ENCODE peak calls at places on chromosomes 12 and 14, in six cellular contexts. Q is upper lobe of left lung, U is breast epithelium, F is stomach, B is GM23338, O is Panc1. M is an unnamed sample.

GRCh38 chr12:27333311-27334009 is 824 bp downstream of the BMAL2 start:
- DNase-seq in F (peak; percentile 53), U (no peak), Q (peak; percentile 91), O (no peak), B (peak; percentile 49), M (no peak)

GRCh38 chr12:104624529-104624928 is 167.8 kb downstream of the CHST11 start:
- DNase-seq in O (no peak), U (no peak), F (no peak), B (no peak), Q (no peak), M (no peak)

GRCh38 chr14:104865631-104866441 is 768 bp downstream of the CEP170B start:
- DNase-seq in O (no peak), U (no peak), F (peak; percentile 78), B (peak; percentile 86), Q (peak; percentile 93), M (no peak)

GRCh38 chr12:62899568-62900390 is 35.2 kb downstream of the PPM1H start:
- DNase-seq in O (no peak), F (no peak), Q (no peak), U (no peak), B (no peak), M (no peak)

GRCh38 chr14:29618323-29619067 is 309.2 kb downstream of the PRKD1 start:
- DNase-seq in B (no peak), O (no peak), F (no peak), Q (no peak), U (no peak), M (no peak)

GRCh38 chr12:3336606-3337311 is 154.2 kb upstream of the PRMT8 start:
- DNase-seq in B (no peak), Q (no peak), O (no peak), F (peak; percentile 34), U (no peak), M (no peak)

GRCh38 chr14:37669242-37669641 is 73.8 kb downstream of the TTC6 start:
- DNase-seq in Q (no peak), B (no peak), O (no peak), U (no peak), F (no peak), M (no peak)

GRCh38 chr14:35855886-35856481 is 29.8 kb downstream of the BRMS1L start:
- DNase-seq in O (no peak), Q (no peak), U (no peak), F (no peak), B (no peak), M (no peak)

GRCh38 chr12:130011611-130012385 is 108.0 kb upstream of the TMEM132D start:
- DNase-seq in B (no peak), Q (no peak), F (no peak), O (no peak), U (no peak), M (no peak)

GRCh38 chr14:32567543-32568384 is 238.7 kb downstream of the AKAP6 start:
- DNase-seq in B (no peak), U (no peak), Q (no peak), O (no peak), F (no peak), M (no peak)

GRCh38 chr12:113571713-113572112 is 100.0 kb upstream of the LHX5 start:
- DNase-seq in F (no peak), O (no peak), B (no peak), Q (no peak), U (no peak), M (no peak)

GRCh38 chr12:34051486-34051885 is 29.2 kb downstream of the ALG10 start:
- DNase-seq in Q (no peak), F (no peak), B (no peak), O (no peak), U (no peak), M (no peak)

GRCh38 chr14:91482278-91483023 is 27.7 kb downstream of the PPP4R3A start:
- DNase-seq in F (no peak), Q (no peak), B (no peak), O (no peak), U (no peak), M (no peak)

GRCh38 chr14:76597387-76597786 is 163.9 kb upstream of the VASH1 start:
- DNase-seq in U (no peak), F (no peak), O (no peak), B (no peak), Q (no peak), M (no peak)

GRCh38 chr14:50059773-50060629 is 56.4 kb downstream of the VCPKMT start:
- DNase-seq in O (no peak), U (no peak), B (no peak), Q (no peak), F (no peak), M (no peak)

GRCh38 chr14:75417674-75418073 is 10.1 kb upstream of the JDP2 start:
- DNase-seq in O (no peak), F (no peak), B (no peak), Q (no peak), U (no peak), M (no peak)

GRCh38 chr12:93174048-93174447 is 203.7 kb upstream of the NUDT4 start:
- DNase-seq in F (no peak), Q (no peak), U (no peak), O (no peak), B (no peak), M (no peak)

GRCh38 chr12:32471601-32472001 is 72.2 kb downstream of the FGD4 start:
- DNase-seq in B (no peak), U (no peak), O (no peak), F (no peak), Q (no peak), M (no peak)

GRCh38 chr12:104958946-104959841 is 1.1 kb upstream of the SLC41A2 start:
- DNase-seq in O (no peak), U (no peak), Q (no peak), F (no peak), B (peak; percentile 26), M (no peak)

GRCh38 chr12:119412811-119413794 is 78.6 kb downstream of the CCDC60 start:
- DNase-seq in Q (no peak), O (peak; percentile 61), F (peak; percentile 68), U (no peak), B (peak; percentile 91), M (no peak)

GRCh38 chr12:109589691-109590245 is 16.2 kb downstream of the MVK start:
- DNase-seq in O (no peak), Q (no peak), F (no peak), B (no peak), U (no peak), M (no peak)

GRCh38 chr12:124422142-124422569 is 127.3 kb downstream of the RFLNA start:
- DNase-seq in O (no peak), Q (peak; percentile 76), U (peak; percentile 80), F (peak; percentile 77), B (no peak), M (no peak)

GRCh38 chr12:1848146-1848545 is 27.8 kb downstream of the LRTM2 start:
- DNase-seq in U (peak; percentile 15), Q (no peak), O (no peak), B (no peak), F (no peak), M (no peak)

GRCh38 chr12:4434721-4435425 is 10.7 kb downstream of the FGF6 start:
- DNase-seq in Q (no peak), O (no peak), B (no peak), F (no peak), U (no peak), M (peak; percentile 60)

GRCh38 chr12:97164936-97165335 is 257.9 kb downstream of the NEDD1 start:
- DNase-seq in U (no peak), O (no peak), F (no peak), B (no peak), Q (no peak), M (no peak)

GRCh38 chr12:97173672-97174385 is 266.8 kb downstream of the NEDD1 start:
- DNase-seq in U (no peak), B (peak; percentile 22), Q (no peak), F (no peak), O (no peak), M (no peak)

GRCh38 chr12:97167598-97167997 is 260.5 kb downstream of the NEDD1 start:
- DNase-seq in Q (no peak), U (no peak), F (no peak), B (no peak), O (no peak), M (no peak)

GRCh38 chr12:97169922-97170321 is 262.9 kb downstream of the NEDD1 start:
- DNase-seq in U (no peak), B (no peak), F (no peak), O (no peak), Q (no peak), M (no peak)

GRCh38 chr12:97168804-97169203 is 261.7 kb downstream of the NEDD1 start:
- DNase-seq in F (no peak), O (no peak), B (peak; percentile 36), Q (no peak), U (no peak), M (no peak)
- TF ChIP-seq POLR2AphosphoS5 in F (no peak), O (peak; percentile 60), B (peak; percentile 93), Q (no peak), U (no peak), M (no peak)

GRCh38 chr12:45259732-45260480 is 44.0 kb downstream of the ANO6 start:
- DNase-seq in F (no peak), Q (no peak), O (no peak), U (no peak), B (no peak), M (no peak)
- TF ChIP-seq POLR2AphosphoS5 in F (no peak), Q (no peak), O (peak; percentile 58), U (no peak), B (no peak), M (no peak)

DNA sequence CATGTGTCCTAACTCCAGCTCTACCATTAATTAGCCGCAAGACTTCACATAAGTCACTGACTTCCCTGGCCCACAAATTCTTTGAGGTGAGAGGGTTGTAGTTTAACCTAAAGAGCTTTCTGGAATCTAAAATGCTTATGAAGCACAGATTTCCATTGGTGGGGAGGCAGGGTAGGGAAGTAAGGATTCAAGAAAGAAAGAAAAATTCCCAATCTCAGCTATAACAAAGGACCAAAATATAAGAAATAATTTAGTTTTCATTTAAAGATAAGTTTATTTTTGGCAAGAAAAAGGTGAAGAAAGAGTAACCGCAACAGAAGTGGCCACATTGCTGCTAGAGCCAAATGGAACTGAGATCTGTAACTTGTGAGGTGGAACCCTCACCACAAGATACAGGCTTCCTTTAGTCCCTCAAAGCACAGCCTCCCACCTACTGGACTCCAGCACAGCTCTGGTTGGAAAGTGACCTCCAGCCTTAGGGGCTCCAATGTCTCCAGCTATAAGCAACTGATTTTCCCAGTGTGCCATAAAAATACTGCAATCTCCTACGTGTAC is 23.6 kb downstream of the DAD1 start:
- DNase-seq in U (no peak), B (no peak), F (no peak), O (no peak), Q (no peak), M (no peak)
- TF ChIP-seq POLR2AphosphoS5 in U (no peak), B (no peak), F (no peak), O (no peak), Q (no peak), M (no peak)

GRCh38 chr14:94446126-94446525 is 6.5 kb downstream of the SERPINA11 start:
- DNase-seq in B (no peak), Q (no peak), O (no peak), F (no peak), U (no peak), M (peak; percentile 16)

GRCh38 chr14:94445003-94445402 is 7.6 kb downstream of the SERPINA11 start:
- DNase-seq in U (no peak), Q (no peak), O (no peak), B (no peak), F (no peak), M (no peak)

GRCh38 chr14:94439453-94440057 is 13.0 kb downstream of the SERPINA11 start:
- DNase-seq in F (no peak), O (no peak), Q (no peak), B (peak; percentile 18), U (no peak), M (peak; percentile 27)

GRCh38 chr14:94441130-94441529 is 11.5 kb downstream of the SERPINA11 start:
- DNase-seq in O (no peak), Q (no peak), U (no peak), B (no peak), F (no peak), M (peak; percentile 61)

GRCh38 chr14:94441531-94442205 is 10.9 kb downstream of the SERPINA11 start:
- DNase-seq in O (no peak), U (no peak), F (no peak), Q (no peak), B (no peak), M (peak; percentile 56)
- TF ChIP-seq POLR2AphosphoS5 in O (no peak), U (no peak), F (no peak), Q (no peak), B (no peak), M (no peak)